ENCODE peak calls at places on chromosomes 5 and 9, in ten cellular contexts. L is HTR-8/SVneo; K is breast epithelium; Y is activated effector memory CD4-positive, alpha-beta T cell treated with Interleukin-2 at 50 U/mL for 16 hours; S is HEK293T; C is activated CD4-positive, alpha-beta T cell treated with anti-CD3 and anti-CD28 coated beads, Interleukin-2, amount 10 ng/mL, durations not matched to agents 7 days and 5 days; Q is progenitor cell of endocrine pancreas; G is GM13977; O is upper lobe of right lung; J is effector memory CD8-positive, alpha-beta T cell. W is an unnamed sample.

GRCh38 chr5:159316519-159317383 is 13.5 kb downstream of the IL12B start:
- DNase-seq in Q (no peak), Y (no peak), S (peak), G (peak), C (peak), O (no peak), L (peak), K (no peak), J (peak), W (peak)

GRCh38 chr9:77802064-77802463 is 153.9 kb upstream of the GNA14 start:
- DNase-seq in Q (no peak), K (no peak), S (no peak), J (no peak), Y (no peak), C (no peak), O (no peak), G (no peak), L (no peak), W (no peak)

GRCh38 chr9:128192601-128193371 is 1.4 kb upstream of the CIZ1 start:
- DNase-seq in S (peak), O (peak), Y (no peak), G (peak), C (peak), J (no peak), Q (no peak), K (peak), L (no peak), W (no peak)

GRCh38 chr5:59042683-59043082 is 459.8 kb downstream of the RAB3C start:
- DNase-seq in K (no peak), Q (no peak), L (no peak), Y (no peak), O (no peak), S (no peak), G (no peak), C (no peak), J (no peak), W (no peak)

GRCh38 chr5:90930756-90931431 is 372.3 kb downstream of the ADGRV1 start:
- DNase-seq in L (no peak), K (no peak), O (no peak), G (no peak), Q (no peak), Y (no peak), S (no peak), J (no peak), C (no peak), W (no peak)

GRCh38 chr5:133289686-133290367 is 238.0 kb downstream of the HSPA4 start:
- DNase-seq in O (no peak), Y (no peak), Q (no peak), S (no peak), C (no peak), K (no peak), G (no peak), L (no peak), J (no peak), W (no peak)

GRCh38 chr9:1869843-1870242 is 145.3 kb upstream of the SMARCA2 start:
- DNase-seq in G (peak), Q (peak), C (peak), L (no peak), K (no peak), J (no peak), S (peak), Y (no peak), O (no peak), W (peak)

GRCh38 chr5:151870820-151871219 is 53.8 kb downstream of the GLRA1 start:
- DNase-seq in J (no peak), S (no peak), Y (no peak), L (peak), G (no peak), O (no peak), C (no peak), K (no peak), Q (no peak), W (no peak)

GRCh38 chr5:115306011-115306530 is 9.6 kb upstream of the CCDC112 start:
- DNase-seq in O (no peak), S (no peak), Y (no peak), Q (no peak), K (no peak), G (no peak), L (no peak), J (no peak), C (no peak), W (no peak)